ENCODE peak calls at places on chromosomes 11 and 22, in eight cellular contexts. V is cardiac muscle cell, E is mammary epithelial cell, I is neural progenitor cell, M is SK-N-SH, W is pancreas, T is heart left ventricle, X is mesenchymal stem cell. L is an unnamed sample. For H3K27me3, the result is how much of the 10 kb centered on the place peaks cover.

GRCh38 chr22:37448521-37449150 is 21.4 kb upstream of the ELFN2 start:
- DNase-seq in V (no peak), E (no peak), I (no peak), M (no peak), W (no peak), T (no peak), X (no peak), L (no peak)

GRCh38 chr11:118002010-118002540 is 15.9 kb downstream of the IL10RA start:
- DNase-seq in V (no peak), E (no peak), I (no peak), M (no peak), W (no peak), T (no peak), X (no peak), L (no peak)

GRCh38 chr11:132962026-132962425 is 570.3 kb downstream of the OPCML start:
- DNase-seq in V (no peak), E (peak), I (no peak), M (peak), W (no peak), T (no peak), X (no peak), L (no peak)

GRCh38 chr22:50010676-50011446 is 1.7 kb downstream of the IL17REL start:
- DNase-seq in V (no peak), E (no peak), I (no peak), M (no peak), W (peak), T (no peak), X (no peak), L (no peak)

GRCh38 chr11:47731466-47731865 is 16.3 kb upstream of the AGBL2 start:
- DNase-seq in V (no peak), E (no peak), I (peak), M (no peak), W (no peak), T (no peak), X (no peak), L (no peak)

GRCh38 chr22:19942886-19943664 is 1.5 kb upstream of the TXNRD2 start:
- DNase-seq in V (peak), E (peak), I (peak), M (no peak), W (peak), T (no peak), X (peak), L (no peak)

GRCh38 chr22:41951898-41952474 is at the start of gene SMIM45:
- DNase-seq in V (peak), E (no peak), I (peak), M (peak), W (peak), T (no peak), X (no peak), L (no peak)

GRCh38 chr11:75562836-75563484 is 907 bp downstream of the SERPINH1 start:
- DNase-seq in V (peak), E (peak), I (peak), M (peak), W (no peak), T (peak), X (peak), L (no peak)

GRCh38 chr11:8382436-8383053 is 118.9 kb upstream of the LMO1 start:
- DNase-seq in V (no peak), E (peak), I (no peak), M (no peak), W (no peak), T (no peak), X (peak), L (no peak)

GRCh38 chr11:33965032-33965431 is 73.2 kb upstream of the LMO2 start:
- DNase-seq in V (no peak), E (no peak), I (no peak), M (no peak), W (no peak), T (no peak), X (no peak), L (no peak)

GRCh38 chr11:18578975-18579598 is 9.4 kb downstream of the UEVLD start:
- DNase-seq in V (no peak), E (no peak), I (no peak), M (no peak), W (no peak), T (no peak), X (no peak), L (peak)

GRCh38 chr11:19827399-19828135 is 114.9 kb downstream of the NAV2 start:
- DNase-seq in V (no peak), E (no peak), I (peak), M (no peak), W (no peak), T (no peak), X (no peak), L (peak)

GRCh38 chr11:30131535-30131934 is 99.3 kb upstream of the FSHB start:
- DNase-seq in V (peak), E (peak), I (no peak), M (no peak), W (no peak), T (no peak), X (no peak), L (no peak)

GRCh38 chr22:33865996-33866395 is 54.3 kb downstream of the LARGE1 start:
- DNase-seq in V (no peak), E (no peak), I (no peak), M (no peak), W (no peak), T (no peak), X (no peak), L (no peak)

GRCh38 chr11:109859325-109859724 is 233.9 kb upstream of the ZC3H12C start:
- DNase-seq in V (no peak), E (peak), I (no peak), M (no peak), W (no peak), T (no peak), X (peak), L (no peak)

GRCh38 chr11:112401036-112401769 is 140.5 kb upstream of the PLET1 start:
- DNase-seq in V (no peak), E (peak), I (no peak), M (no peak), W (no peak), T (no peak), X (no peak), L (no peak)

GRCh38 chr11:64245797-64246623 is 733 bp downstream of the PPP1R14B start:
- DNase-seq in V (no peak), E (peak), I (peak), M (peak), W (peak), T (no peak), X (peak), L (peak)

GRCh38 chr11:3723014-3723708 is 52.0 kb upstream of the CHRNA10 start:
- DNase-seq in V (no peak), E (peak), I (no peak), M (no peak), W (no peak), T (no peak), X (peak), L (no peak)

GRCh38 chr22:50185384-50186087 is at the start of gene TRABD:
- DNase-seq in V (peak), E (peak), I (peak), M (peak), W (peak), T (peak), X (peak), L (peak)

GRCh38 chr11:14399087-14399486 is 40.1 kb upstream of the RRAS2 start:
- DNase-seq in V (no peak), E (no peak), I (no peak), M (no peak), W (no peak), T (no peak), X (no peak), L (no peak)

GRCh38 chr11:131370090-131370751 is at the start of gene NTM:
- DNase-seq in V (peak), E (peak), I (peak), M (peak), W (no peak), T (no peak), X (no peak), L (peak)

GRCh38 chr11:43282607-43283440 is 29.0 kb upstream of the API5 start:
- DNase-seq in V (peak), E (peak), I (peak), M (peak), W (no peak), T (peak), X (peak), L (no peak)

GRCh38 chr11:44671234-44671633 is 55.5 kb upstream of the TSPAN18 start:
- DNase-seq in V (no peak), E (no peak), I (no peak), M (no peak), W (no peak), T (no peak), X (no peak), L (no peak)

GRCh38 chr11:3056296-3057068 is 741 bp downstream of the CARS1 start:
- DNase-seq in V (no peak), E (peak), I (peak), M (peak), W (peak), T (no peak), X (no peak), L (peak)

GRCh38 chr11:114308689-114309089 is 12.5 kb downstream of the NNMT start:
- DNase-seq in V (no peak), E (peak), I (no peak), M (no peak), W (no peak), T (no peak), X (peak), L (no peak)

GRCh38 chr11:85863855-85864254 is 8.7 kb downstream of the CCDC83 start:
- DNase-seq in V (no peak), E (no peak), I (no peak), M (no peak), W (no peak), T (no peak), X (no peak), L (no peak)

GRCh38 chr11:27694992-27695391 is 5.3 kb downstream of the BDNF start:
- DNase-seq in V (no peak), E (no peak), I (peak), M (peak), W (no peak), T (no peak), X (no peak), L (no peak)

GRCh38 chr11:77557553-77557952 is 32.2 kb upstream of the AQP11 start:
- DNase-seq in V (peak), E (no peak), I (peak), M (peak), W (no peak), T (no peak), X (no peak), L (peak)

GRCh38 chr11:63858628-63859550 is 20.0 kb downstream of the MARK2 start:
- DNase-seq in V (no peak), E (peak), I (no peak), M (no peak), W (no peak), T (no peak), X (peak), L (peak)

GRCh38 chr11:65522640-65523322 is 2.1 kb upstream of the SCYL1 start:
- DNase-seq in V (no peak), E (no peak), I (no peak), M (no peak), W (peak), T (no peak), X (peak), L (no peak)

GRCh38 chr11:87019582-87020271 is 18.0 kb upstream of the TMEM135 start:
- DNase-seq in V (no peak), E (no peak), I (no peak), M (no peak), W (no peak), T (no peak), X (peak), L (no peak)

GRCh38 chr11:64582885-64583284 is 8.1 kb upstream of the SLC22A12 start:
- DNase-seq in V (no peak), E (no peak), I (no peak), M (no peak), W (no peak), T (no peak), X (no peak), L (no peak)

GRCh38 chr22:39995346-39996252 is 845 bp downstream of the FAM83F start:
- DNase-seq in V (no peak), E (peak), I (no peak), M (no peak), W (peak), T (no peak), X (no peak), L (peak)

GRCh38 chr22:40509401-40510134 is 127.0 kb downstream of the MRTFA start:
- DNase-seq in V (no peak), E (peak), I (no peak), M (no peak), W (no peak), T (no peak), X (peak), L (peak)

GRCh38 chr11:76831911-76832310 is 28.8 kb upstream of the ACER3 start:
- DNase-seq in V (no peak), E (no peak), I (no peak), M (no peak), W (no peak), T (no peak), X (no peak), L (no peak)

GRCh38 chr11:70483940-70484339 is 85.6 kb downstream of the CTTN start:
- DNase-seq in V (no peak), E (no peak), I (no peak), M (no peak), W (no peak), T (no peak), X (no peak), L (no peak)

GRCh38 chr22:25403752-25404471 is 160.6 kb upstream of the GRK3 start:
- DNase-seq in V (peak), E (peak), I (peak), M (peak), W (no peak), T (no peak), X (peak), L (peak)

GRCh38 chr11:133966147-133966546 is 9.4 kb upstream of the IGSF9B start:
- DNase-seq in V (no peak), E (no peak), I (peak), M (peak), W (peak), T (peak), X (no peak), L (no peak)
- H3K27me3 ChIP-seq in V (under half), E (under half), I (under half), M (under half), W (under half), T (under half), X (half or more), L (under half)

DNA sequence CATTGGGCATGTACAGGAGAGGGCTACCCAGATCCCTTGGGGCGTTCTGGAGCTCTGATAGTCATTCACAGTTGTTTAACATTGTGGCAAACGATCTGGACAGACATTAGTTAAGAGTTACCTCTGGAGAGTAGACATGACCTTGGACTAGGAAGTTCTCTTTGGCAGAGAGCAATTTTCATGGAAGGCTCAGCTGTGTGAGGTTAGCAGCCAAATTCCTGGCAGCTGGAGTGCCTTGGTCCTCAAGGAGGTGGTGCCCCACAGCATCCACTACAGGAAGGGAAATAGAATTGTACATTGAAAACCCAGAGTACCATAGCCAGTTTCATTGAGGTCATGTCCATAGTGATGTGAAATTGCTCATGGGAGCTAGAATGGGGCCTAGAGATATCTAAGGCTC is 82.8 kb downstream of the BLID start:
- DNase-seq in V (no peak), E (no peak), I (no peak), M (no peak), W (no peak), T (no peak), X (no peak), L (no peak)
- H3K27ac ChIP-seq in V (no peak), E (no peak), I (no peak), M (no peak), W (no peak), T (no peak), X (no peak), L (no peak)

GRCh38 chr22:45538284-45538683 is 35.6 kb downstream of the FBLN1 start:
- DNase-seq in V (no peak), E (no peak), I (no peak), M (no peak), W (no peak), T (no peak), X (no peak), L (no peak)
- H3K27me3 ChIP-seq in V (under half), E (under half), I (under half), M (under half), W (under half), T (under half), X (under half), L (under half)

DNA sequence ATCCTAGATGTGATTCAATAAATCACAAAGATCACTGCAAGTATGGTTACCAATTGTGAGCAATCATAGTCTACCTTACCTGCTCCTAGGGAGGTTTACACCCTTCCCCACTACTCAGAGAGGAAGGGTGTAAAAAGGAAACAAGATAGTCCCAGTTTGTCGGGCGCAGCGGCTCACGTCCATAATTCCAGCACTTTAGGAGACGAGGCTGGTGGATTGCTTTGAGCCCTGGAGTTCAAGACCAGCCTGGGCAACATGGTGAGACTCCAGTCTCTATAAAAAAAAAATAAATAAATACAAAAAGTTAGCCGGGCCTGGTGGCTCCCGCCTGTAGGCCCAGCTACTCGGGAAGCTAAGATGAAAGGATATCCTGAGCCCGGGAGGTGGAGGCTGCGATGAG is 962 bp upstream of the AMBRA1 start:
- DNase-seq in V (no peak), E (no peak), I (no peak), M (no peak), W (no peak), T (no peak), X (no peak), L (no peak)
- H3K27ac ChIP-seq in V (no peak), E (no peak), I (no peak), M (no peak), W (no peak), T (no peak), X (no peak), L (no peak)